ENCODE peak calls at places on chromosomes 16 and 17, in nine cellular contexts. One of them, this sample, is unnamed.

GRCh38 chr17:3977387-3977786 is 13.2 kb upstream of the ATP2A3 start:
- DNase-seq in activated naive CD4-positive, alpha-beta T cell: no peak
- DNase-seq in EL: no peak
- DNase-seq in neural crest cell: no peak
- DNase-seq in globus pallidus: no peak
- DNase-seq in AG04450: no peak
- DNase-seq in fibroblast of the aortic adventitia: no peak
- DNase-seq in aorta: no peak
- DNase-seq in NCI-H774: no peak
- DNase-seq in this sample: no peak

GRCh38 chr16:50188619-50189136 is 35.6 kb downstream of the TENT4B start:
- DNase-seq in AG04450: no peak
- DNase-seq in NCI-H774: no peak
- DNase-seq in activated naive CD4-positive, alpha-beta T cell: no peak
- DNase-seq in neural crest cell: no peak
- DNase-seq in EL: no peak
- DNase-seq in globus pallidus: no peak
- DNase-seq in fibroblast of the aortic adventitia: no peak
- DNase-seq in aorta: no peak
- DNase-seq in this sample: peak

GRCh38 chr17:9175700-9176467 is 154.6 kb downstream of the NTN1 start:
- DNase-seq in activated naive CD4-positive, alpha-beta T cell: no peak
- DNase-seq in NCI-H774: no peak
- DNase-seq in fibroblast of the aortic adventitia: no peak
- DNase-seq in AG04450: no peak
- DNase-seq in aorta: no peak
- DNase-seq in globus pallidus: no peak
- DNase-seq in EL: no peak
- DNase-seq in neural crest cell: no peak
- DNase-seq in this sample: no peak

GRCh38 chr16:17404903-17405691 is 65.7 kb downstream of the XYLT1 start:
- DNase-seq in EL: peak
- DNase-seq in globus pallidus: peak
- DNase-seq in AG04450: no peak
- DNase-seq in aorta: peak
- DNase-seq in fibroblast of the aortic adventitia: peak
- DNase-seq in neural crest cell: peak
- DNase-seq in NCI-H774: no peak
- DNase-seq in activated naive CD4-positive, alpha-beta T cell: no peak
- DNase-seq in this sample: no peak

GRCh38 chr17:63150466-63150865 is 184.4 kb downstream of the TANC2 start:
- DNase-seq in NCI-H774: no peak
- DNase-seq in fibroblast of the aortic adventitia: peak
- DNase-seq in EL: no peak
- DNase-seq in activated naive CD4-positive, alpha-beta T cell: no peak
- DNase-seq in aorta: no peak
- DNase-seq in globus pallidus: no peak
- DNase-seq in neural crest cell: no peak
- DNase-seq in AG04450: no peak
- DNase-seq in this sample: no peak

GRCh38 chr17:57164814-57165213 is 79.8 kb downstream of the AKAP1 start:
- DNase-seq in globus pallidus: no peak
- DNase-seq in aorta: no peak
- DNase-seq in AG04450: no peak
- DNase-seq in fibroblast of the aortic adventitia: no peak
- DNase-seq in NCI-H774: no peak
- DNase-seq in activated naive CD4-positive, alpha-beta T cell: no peak
- DNase-seq in neural crest cell: no peak
- DNase-seq in EL: no peak
- DNase-seq in this sample: no peak

GRCh38 chr16:49836218-49836617 is 19.7 kb downstream of the ZNF423 start:
- DNase-seq in globus pallidus: no peak
- DNase-seq in NCI-H774: no peak
- DNase-seq in neural crest cell: no peak
- DNase-seq in fibroblast of the aortic adventitia: no peak
- DNase-seq in activated naive CD4-positive, alpha-beta T cell: no peak
- DNase-seq in EL: no peak
- DNase-seq in aorta: no peak
- DNase-seq in AG04450: no peak
- DNase-seq in this sample: no peak

GRCh38 chr16:19860146-19861030 is 24.3 kb downstream of the GPRC5B start:
- DNase-seq in NCI-H774: no peak
- DNase-seq in aorta: no peak
- DNase-seq in AG04450: peak
- DNase-seq in activated naive CD4-positive, alpha-beta T cell: no peak
- DNase-seq in neural crest cell: no peak
- DNase-seq in globus pallidus: peak
- DNase-seq in fibroblast of the aortic adventitia: peak
- DNase-seq in EL: no peak
- DNase-seq in this sample: peak

GRCh38 chr16:78195868-78196267 is 96.4 kb downstream of the WWOX start:
- DNase-seq in NCI-H774: no peak
- DNase-seq in EL: no peak
- DNase-seq in neural crest cell: no peak
- DNase-seq in globus pallidus: no peak
- DNase-seq in activated naive CD4-positive, alpha-beta T cell: no peak
- DNase-seq in aorta: no peak
- DNase-seq in AG04450: no peak
- DNase-seq in fibroblast of the aortic adventitia: no peak
- DNase-seq in this sample: no peak

GRCh38 chr16:69621225-69621624 is 55.5 kb downstream of the NFAT5 start:
- DNase-seq in aorta: no peak
- DNase-seq in fibroblast of the aortic adventitia: no peak
- DNase-seq in activated naive CD4-positive, alpha-beta T cell: no peak
- DNase-seq in globus pallidus: no peak
- DNase-seq in EL: no peak
- DNase-seq in NCI-H774: no peak
- DNase-seq in neural crest cell: no peak
- DNase-seq in AG04450: no peak
- DNase-seq in this sample: no peak

GRCh38 chr16:3317315-3317999 is 12.2 kb downstream of the ZNF75A start:
- DNase-seq in neural crest cell: no peak
- DNase-seq in fibroblast of the aortic adventitia: peak
- DNase-seq in activated naive CD4-positive, alpha-beta T cell: no peak
- DNase-seq in NCI-H774: no peak
- DNase-seq in EL: peak
- DNase-seq in AG04450: no peak
- DNase-seq in globus pallidus: no peak
- DNase-seq in aorta: no peak
- DNase-seq in this sample: no peak

GRCh38 chr17:63917646-63918045 is 993 bp downstream of the GH1 start:
- DNase-seq in AG04450: no peak
- DNase-seq in aorta: peak
- DNase-seq in fibroblast of the aortic adventitia: no peak
- DNase-seq in activated naive CD4-positive, alpha-beta T cell: no peak
- DNase-seq in neural crest cell: no peak
- DNase-seq in globus pallidus: no peak
- DNase-seq in EL: no peak
- DNase-seq in NCI-H774: no peak
- DNase-seq in this sample: no peak

GRCh38 chr16:86062271-86062965 is 163.5 kb downstream of the IRF8 start:
- DNase-seq in AG04450: no peak
- DNase-seq in neural crest cell: no peak
- DNase-seq in activated naive CD4-positive, alpha-beta T cell: no peak
- DNase-seq in NCI-H774: no peak
- DNase-seq in aorta: peak
- DNase-seq in EL: no peak
- DNase-seq in fibroblast of the aortic adventitia: no peak
- DNase-seq in globus pallidus: no peak
- DNase-seq in this sample: no peak

GRCh38 chr17:44002141-44002848 is 2.1 kb upstream of the NAGS start:
- DNase-seq in activated naive CD4-positive, alpha-beta T cell: no peak
- DNase-seq in AG04450: peak
- DNase-seq in neural crest cell: no peak
- DNase-seq in EL: peak
- DNase-seq in NCI-H774: no peak
- DNase-seq in globus pallidus: no peak
- DNase-seq in fibroblast of the aortic adventitia: peak
- DNase-seq in aorta: no peak
- DNase-seq in this sample: no peak

GRCh38 chr17:75722076-75722475 is 817 bp downstream of the ITGB4 start:
- DNase-seq in AG04450: no peak
- DNase-seq in NCI-H774: no peak
- DNase-seq in activated naive CD4-positive, alpha-beta T cell: no peak
- DNase-seq in globus pallidus: no peak
- DNase-seq in neural crest cell: no peak
- DNase-seq in EL: no peak
- DNase-seq in aorta: no peak
- DNase-seq in fibroblast of the aortic adventitia: no peak
- DNase-seq in this sample: no peak

GRCh38 chr17:50865060-50865867 is 890 bp downstream of the TOB1 start:
- DNase-seq in NCI-H774: peak
- DNase-seq in EL: peak
- DNase-seq in neural crest cell: peak
- DNase-seq in AG04450: no peak
- DNase-seq in aorta: peak
- DNase-seq in fibroblast of the aortic adventitia: peak
- DNase-seq in globus pallidus: peak
- DNase-seq in activated naive CD4-positive, alpha-beta T cell: peak
- DNase-seq in this sample: no peak

GRCh38 chr17:68290268-68290954 is 516 bp downstream of the SLC16A6 start:
- DNase-seq in EL: peak
- DNase-seq in aorta: peak
- DNase-seq in NCI-H774: no peak
- DNase-seq in activated naive CD4-positive, alpha-beta T cell: peak
- DNase-seq in globus pallidus: no peak
- DNase-seq in neural crest cell: no peak
- DNase-seq in AG04450: no peak
- DNase-seq in fibroblast of the aortic adventitia: no peak
- DNase-seq in this sample: no peak

GRCh38 chr17:45936610-45937009 is 42.3 kb downstream of the MAPT start:
- DNase-seq in NCI-H774: peak
- DNase-seq in EL: no peak
- DNase-seq in fibroblast of the aortic adventitia: no peak
- DNase-seq in activated naive CD4-positive, alpha-beta T cell: no peak
- DNase-seq in AG04450: no peak
- DNase-seq in neural crest cell: no peak
- DNase-seq in aorta: no peak
- DNase-seq in globus pallidus: no peak
- DNase-seq in this sample: no peak

GRCh38 chr17:76268015-76268749 is 3.0 kb downstream of the UBALD2 start:
- DNase-seq in globus pallidus: peak
- DNase-seq in NCI-H774: no peak
- DNase-seq in EL: peak
- DNase-seq in aorta: peak
- DNase-seq in activated naive CD4-positive, alpha-beta T cell: peak
- DNase-seq in neural crest cell: no peak
- DNase-seq in AG04450: no peak
- DNase-seq in fibroblast of the aortic adventitia: peak
- DNase-seq in this sample: no peak

GRCh38 chr17:40025991-40026815 is 11.0 kb downstream of the CSF3 start:
- DNase-seq in AG04450: no peak
- DNase-seq in NCI-H774: no peak
- DNase-seq in globus pallidus: no peak
- DNase-seq in activated naive CD4-positive, alpha-beta T cell: peak
- DNase-seq in EL: no peak
- DNase-seq in neural crest cell: no peak
- DNase-seq in aorta: no peak
- DNase-seq in fibroblast of the aortic adventitia: no peak
- DNase-seq in this sample: no peak

GRCh38 chr16:57019746-57020145 is 30.4 kb downstream of the NLRC5 start:
- DNase-seq in aorta: no peak
- DNase-seq in neural crest cell: no peak
- DNase-seq in EL: no peak
- DNase-seq in NCI-H774: no peak
- DNase-seq in globus pallidus: no peak
- DNase-seq in AG04450: no peak
- DNase-seq in activated naive CD4-positive, alpha-beta T cell: no peak
- DNase-seq in fibroblast of the aortic adventitia: no peak
- DNase-seq in this sample: no peak

GRCh38 chr17:74543406-74543805 is 2.5 kb downstream of the CD300C start:
- DNase-seq in aorta: peak
- DNase-seq in EL: no peak
- DNase-seq in neural crest cell: no peak
- DNase-seq in AG04450: no peak
- DNase-seq in activated naive CD4-positive, alpha-beta T cell: no peak
- DNase-seq in fibroblast of the aortic adventitia: no peak
- DNase-seq in globus pallidus: no peak
- DNase-seq in NCI-H774: no peak
- DNase-seq in this sample: no peak

GRCh38 chr17:77207689-77208216 is 67.0 kb downstream of the SEC14L1 start:
- DNase-seq in aorta: no peak
- DNase-seq in neural crest cell: no peak
- DNase-seq in globus pallidus: no peak
- DNase-seq in fibroblast of the aortic adventitia: no peak
- DNase-seq in NCI-H774: no peak
- DNase-seq in AG04450: no peak
- DNase-seq in EL: no peak
- DNase-seq in activated naive CD4-positive, alpha-beta T cell: no peak
- DNase-seq in this sample: no peak

GRCh38 chr17:66508896-66509843 is 206.8 kb downstream of the PRKCA start:
- DNase-seq in fibroblast of the aortic adventitia: peak
- DNase-seq in neural crest cell: no peak
- DNase-seq in AG04450: peak
- DNase-seq in aorta: no peak
- DNase-seq in NCI-H774: no peak
- DNase-seq in globus pallidus: no peak
- DNase-seq in EL: peak
- DNase-seq in activated naive CD4-positive, alpha-beta T cell: no peak
- DNase-seq in this sample: peak

GRCh38 chr17:185445-186138 is 4.1 kb upstream of the DOC2B start:
- DNase-seq in EL: no peak
- DNase-seq in aorta: peak
- DNase-seq in fibroblast of the aortic adventitia: no peak
- DNase-seq in globus pallidus: no peak
- DNase-seq in AG04450: no peak
- DNase-seq in activated naive CD4-positive, alpha-beta T cell: no peak
- DNase-seq in NCI-H774: no peak
- DNase-seq in neural crest cell: no peak
- DNase-seq in this sample: no peak

GRCh38 chr16:1332618-1333148 is 762 bp upstream of the BAIAP3 start:
- DNase-seq in EL: no peak
- DNase-seq in fibroblast of the aortic adventitia: no peak
- DNase-seq in neural crest cell: no peak
- DNase-seq in activated naive CD4-positive, alpha-beta T cell: no peak
- DNase-seq in aorta: no peak
- DNase-seq in NCI-H774: no peak
- DNase-seq in AG04450: no peak
- DNase-seq in globus pallidus: no peak
- DNase-seq in this sample: no peak

GRCh38 chr17:17304521-17304985 is 1.4 kb downstream of the NT5M start:
- DNase-seq in fibroblast of the aortic adventitia: no peak
- DNase-seq in neural crest cell: no peak
- DNase-seq in EL: no peak
- DNase-seq in aorta: no peak
- DNase-seq in activated naive CD4-positive, alpha-beta T cell: no peak
- DNase-seq in globus pallidus: no peak
- DNase-seq in AG04450: no peak
- DNase-seq in NCI-H774: no peak
- DNase-seq in this sample: no peak

GRCh38 chr16:24520983-24521382 is 18.4 kb upstream of the RBBP6 start:
- DNase-seq in aorta: no peak
- DNase-seq in neural crest cell: no peak
- DNase-seq in globus pallidus: no peak
- DNase-seq in activated naive CD4-positive, alpha-beta T cell: no peak
- DNase-seq in AG04450: no peak
- DNase-seq in EL: no peak
- DNase-seq in NCI-H774: no peak
- DNase-seq in fibroblast of the aortic adventitia: no peak
- DNase-seq in this sample: no peak

GRCh38 chr17:66831383-66832220 is 3.3 kb upstream of the CACNG5 start:
- DNase-seq in aorta: no peak
- DNase-seq in EL: no peak
- DNase-seq in fibroblast of the aortic adventitia: no peak
- DNase-seq in globus pallidus: no peak
- DNase-seq in AG04450: no peak
- DNase-seq in NCI-H774: no peak
- DNase-seq in activated naive CD4-positive, alpha-beta T cell: no peak
- DNase-seq in neural crest cell: no peak
- DNase-seq in this sample: no peak

GRCh38 chr17:17506893-17507464 is 10.8 kb upstream of the RASD1 start:
- DNase-seq in neural crest cell: no peak
- DNase-seq in AG04450: no peak
- DNase-seq in aorta: peak
- DNase-seq in fibroblast of the aortic adventitia: no peak
- DNase-seq in globus pallidus: peak
- DNase-seq in activated naive CD4-positive, alpha-beta T cell: no peak
- DNase-seq in NCI-H774: no peak
- DNase-seq in EL: no peak
- DNase-seq in this sample: no peak

GRCh38 chr16:57471852-57472664 is 9.6 kb downstream of the POLR2C start:
- DNase-seq in EL: no peak
- DNase-seq in activated naive CD4-positive, alpha-beta T cell: no peak
- DNase-seq in fibroblast of the aortic adventitia: no peak
- DNase-seq in AG04450: no peak
- DNase-seq in globus pallidus: no peak
- DNase-seq in NCI-H774: no peak
- DNase-seq in neural crest cell: no peak
- DNase-seq in aorta: no peak
- DNase-seq in this sample: no peak

This sample was measured in LNCaP clone FGC.